ENCODE peak calls at places on chromosomes 3 and 15, in eight cellular contexts. C is Right ventricle myocardium inferior; H is BJ; S is DND-41; Y is natural killer cell treated with Interleukin-12 subunit alpha and Interleukin-12 subunit beta and Interleukin-15 and Interleukin-18, amount 100 ng/mL, for 72 hours; D is NCI-H2029; K is Panc1; V is SW480. F is an unnamed sample.

GRCh38 chr3:44066806-44067205 is 174.9 kb upstream of the TOPAZ1 start:
- DNase-seq in C (no peak), H (no peak), S (no peak), Y (no peak), D (no peak), K (no peak), V (no peak), F (no peak)

GRCh38 chr15:65032823-65033537 is 3.5 kb upstream of the MTFMT start:
- DNase-seq in C (no peak), H (no peak), S (no peak), Y (no peak), D (no peak), K (peak), V (peak), F (peak)

GRCh38 chr3:123244128-123244527 is 42.4 kb downstream of the SEC22A start:
- DNase-seq in C (no peak), H (no peak), S (peak), Y (no peak), D (no peak), K (no peak), V (no peak), F (no peak)

GRCh38 chr15:50124557-50125080 is 5.6 kb upstream of the ATP8B4 start:
- DNase-seq in C (no peak), H (no peak), S (no peak), Y (no peak), D (no peak), K (no peak), V (no peak), F (no peak)

GRCh38 chr3:27125821-27126501 is 243.2 kb downstream of the NEK10 start:
- DNase-seq in C (no peak), H (no peak), S (no peak), Y (no peak), D (no peak), K (no peak), V (no peak), F (no peak)

GRCh38 chr15:37262922-37263608 is 162.7 kb upstream of the MEIS2 start:
- DNase-seq in C (no peak), H (no peak), S (no peak), Y (no peak), D (no peak), K (no peak), V (no peak), F (no peak)

GRCh38 chr3:15265655-15266509 is 59.8 kb downstream of the CAPN7 start:
- DNase-seq in C (no peak), H (no peak), S (no peak), Y (no peak), D (no peak), K (no peak), V (no peak), F (no peak)

GRCh38 chr15:56765252-56765651 is 31.9 kb upstream of the ZNF280D start:
- DNase-seq in C (no peak), H (no peak), S (peak), Y (no peak), D (no peak), K (no peak), V (no peak), F (no peak)

GRCh38 chr15:70156781-70157261 is 59.1 kb upstream of the TLE3 start:
- DNase-seq in C (no peak), H (no peak), S (no peak), Y (peak), D (no peak), K (no peak), V (no peak), F (no peak)

GRCh38 chr15:73150831-73151230 is 98.6 kb downstream of the NEO1 start:
- DNase-seq in C (no peak), H (no peak), S (no peak), Y (no peak), D (no peak), K (no peak), V (no peak), F (no peak)

GRCh38 chr3:5197470-5198312 is 10.2 kb downstream of the EDEM1 start:
- DNase-seq in C (no peak), H (peak), S (peak), Y (no peak), D (no peak), K (no peak), V (peak), F (no peak)

GRCh38 chr15:73902121-73903020 is 23.9 kb upstream of the LOXL1 start:
- DNase-seq in C (no peak), H (no peak), S (no peak), Y (peak), D (no peak), K (no peak), V (no peak), F (no peak)

GRCh38 chr15:37133619-37134018 is 33.3 kb upstream of the MEIS2 start:
- DNase-seq in C (no peak), H (peak), S (no peak), Y (no peak), D (no peak), K (no peak), V (no peak), F (no peak)

GRCh38 chr15:99452728-99453643 is 112.8 kb upstream of the MEF2A start:
- DNase-seq in C (peak), H (no peak), S (no peak), Y (peak), D (no peak), K (no peak), V (no peak), F (peak)

GRCh38 chr15:58932791-58933310 is 628 bp downstream of the SLTM start:
- DNase-seq in C (no peak), H (no peak), S (no peak), Y (no peak), D (no peak), K (no peak), V (peak), F (no peak)

F was measured in HepG2.